ENCODE peak calls at places on chromosomes 3 and 15, in nine cellular contexts. O is activated CD8-positive, alpha-beta memory T cell treated with anti-CD3 and anti-CD28 coated beads, Interleukin-2, amount 50 U/mL, for 48 hours; T is naive thymus-derived CD8-positive, alpha-beta T cell; K is activated T-cell treated with anti-CD3 and anti-CD28 coated beads, Interleukin-2, amount 50 U/mL, for 1 hour; D is AG09319; N is cardiac fibroblast; H is neural progenitor cell; Z is foreskin melanocyte; U is AG08395. J is an unnamed sample.

GRCh38 chr15:38809621-38810020 is 245.0 kb upstream of the RASGRP1 start:
- DNase-seq in N (no peak), T (no peak), H (no peak), Z (no peak), K (no peak), U (no peak), O (no peak), D (peak), J (no peak)

GRCh38 chr15:74954515-74954914 is 2.1 kb downstream of the RPP25 start:
- DNase-seq in T (no peak), N (peak), O (no peak), D (no peak), H (peak), K (no peak), U (no peak), Z (no peak), J (no peak)

GRCh38 chr3:45054196-45054857 is 28.2 kb downstream of the CLEC3B start:
- DNase-seq in H (no peak), Z (no peak), N (peak), T (no peak), O (no peak), K (no peak), U (peak), D (peak), J (no peak)

GRCh38 chr3:187550446-187550845 is 119.7 kb downstream of the SST start:
- DNase-seq in H (no peak), O (no peak), U (peak), N (peak), T (no peak), D (no peak), K (no peak), Z (peak), J (no peak)

GRCh38 chr3:27976933-27977332 is 254.8 kb upstream of the EOMES start:
- DNase-seq in N (peak), O (no peak), H (no peak), K (no peak), Z (peak), U (peak), T (no peak), D (peak), J (no peak)

GRCh38 chr15:74297867-74298266 is 61.7 kb downstream of the CCDC33 start:
- DNase-seq in O (no peak), K (no peak), T (no peak), U (no peak), Z (no peak), N (no peak), D (no peak), H (no peak), J (no peak)

GRCh38 chr15:67174864-67175573 is 79.4 kb downstream of the AAGAB start:
- DNase-seq in Z (no peak), O (no peak), H (no peak), K (no peak), T (no peak), U (no peak), N (peak), D (no peak), J (no peak)

GRCh38 chr3:46527239-46527638 is 29.5 kb downstream of the RTP3 start:
- DNase-seq in K (no peak), O (no peak), H (no peak), T (no peak), Z (no peak), N (no peak), U (no peak), D (no peak), J (no peak)

J was measured in naive B cell.